ENCODE peak calls at places on chromosomes 3 and 15, in nine cellular contexts. D is Right ventricle myocardium superior, F is left lobe of liver, H is AG09309, S is T-helper 17 cell, Q is hypothalamus, O is GM10248, M is COR-L47, T is A673. G is an unnamed sample.

GRCh38 chr3:126607214-126607908 is 47.6 kb downstream of the TXNRD3 start:
- DNase-seq in D (no peak), F (no peak), H (peak), S (no peak), Q (no peak), O (no peak), M (no peak), T (no peak), G (no peak)

GRCh38 chr15:42133892-42134502 is 22.4 kb downstream of the PLA2G4F start:
- DNase-seq in D (no peak), F (no peak), H (no peak), S (peak), Q (no peak), O (peak), M (peak), T (peak), G (peak)

GRCh38 chr15:52805351-52806283 is 15.5 kb upstream of the ONECUT1 start:
- DNase-seq in D (peak), F (peak), H (no peak), S (no peak), Q (no peak), O (no peak), M (no peak), T (no peak), G (no peak)

GRCh38 chr15:71469393-71469792 is 341.0 kb upstream of the NR2E3 start:
- DNase-seq in D (no peak), F (no peak), H (peak), S (no peak), Q (no peak), O (no peak), M (no peak), T (peak), G (no peak)

GRCh38 chr15:59595434-59595915 is 16.1 kb upstream of the GCNT3 start:
- DNase-seq in D (no peak), F (no peak), H (no peak), S (no peak), Q (no peak), O (no peak), M (no peak), T (no peak), G (no peak)

GRCh38 chr3:11201246-11202024 is 47.1 kb downstream of the HRH1 start:
- DNase-seq in D (no peak), F (no peak), H (no peak), S (no peak), Q (no peak), O (no peak), M (peak), T (no peak), G (no peak)

GRCh38 chr15:96285306-96285705 is 45.2 kb upstream of the NR2F2 start:
- DNase-seq in D (no peak), F (no peak), H (peak), S (no peak), Q (no peak), O (no peak), M (no peak), T (peak), G (no peak)

GRCh38 chr15:64222573-64223361 is 59.9 kb upstream of the PPIB start:
- DNase-seq in D (no peak), F (no peak), H (no peak), S (no peak), Q (no peak), O (no peak), M (no peak), T (no peak), G (no peak)

GRCh38 chr15:58553365-58553918 is 121.7 kb downstream of the LIPC start:
- DNase-seq in D (no peak), F (no peak), H (no peak), S (no peak), Q (no peak), O (no peak), M (no peak), T (no peak), G (no peak)

GRCh38 chr3:9803494-9803893 is 6.6 kb upstream of the TTLL3 start:
- DNase-seq in D (no peak), F (no peak), H (no peak), S (no peak), Q (no peak), O (no peak), M (no peak), T (no peak), G (no peak)

GRCh38 chr15:99925661-99926461 is 192.6 kb upstream of the LYSMD4 start:
- DNase-seq in D (peak), F (peak), H (no peak), S (peak), Q (no peak), O (peak), M (peak), T (peak), G (peak)

GRCh38 chr3:111352585-111352984 is 189.4 kb upstream of the CD96 start:
- DNase-seq in D (no peak), F (no peak), H (no peak), S (no peak), Q (no peak), O (no peak), M (no peak), T (no peak), G (no peak)

GRCh38 chr15:82173108-82173507 is 89.4 kb downstream of the EFL1 start:
- DNase-seq in D (no peak), F (no peak), H (no peak), S (no peak), Q (no peak), O (no peak), M (no peak), T (no peak), G (no peak)

GRCh38 chr3:122510878-122511481 is 3.8 kb downstream of the KPNA1 start:
- DNase-seq in D (no peak), F (peak), H (no peak), S (no peak), Q (no peak), O (no peak), M (no peak), T (no peak), G (no peak)

G was measured in NCI-H2171 treated with DMSO at 0.1 percent for 48 hours.